ENCODE peak calls at places on chromosomes 6 and 20, in five cellular contexts. N, I, E, A and J are unnamed samples.

GRCh38 chr6:5398530-5398929 is 137.2 kb downstream of the FARS2 start:
- DNase-seq in N (no peak), I (no peak), E (peak; percentile 42), A (no peak), J (peak; percentile 74)

GRCh38 chr6:169450097-169450496 is 196.5 kb upstream of the THBS2 start:
- DNase-seq in N (no peak), I (no peak), E (peak; percentile 43), A (no peak), J (no peak)

GRCh38 chr20:25539742-25540201 is 45.6 kb downstream of the NINL start:
- DNase-seq in N (no peak), I (no peak), E (no peak), A (no peak), J (peak; percentile 38)

GRCh38 chr20:6651561-6651960 is 115.9 kb upstream of the BMP2 start:
- DNase-seq in N (no peak), I (no peak), E (no peak), A (no peak), J (no peak)

GRCh38 chr6:169723200-169723909 is 945 bp downstream of the PHF10 start:
- DNase-seq in N (peak; percentile 57), I (peak; percentile 87), E (peak; percentile 61), A (peak; percentile 69), J (peak; percentile 72)

GRCh38 chr20:23585808-23586734 is 17.8 kb upstream of the CST9L start:
- DNase-seq in N (no peak), I (no peak), E (no peak), A (peak; percentile 8), J (no peak)

GRCh38 chr6:6221829-6222535 is 98.5 kb downstream of the F13A1 start:
- DNase-seq in N (no peak), I (no peak), E (no peak), A (no peak), J (no peak)

GRCh38 chr6:154302111-154302752 is 54.4 kb downstream of the IPCEF1 start:
- DNase-seq in N (no peak), I (no peak), E (peak; percentile 90), A (no peak), J (peak; percentile 58)

GRCh38 chr6:111605100-111605748 is 454 bp downstream of the TRAF3IP2 start:
- DNase-seq in N (peak; percentile 82), I (peak; percentile 81), E (peak; percentile 88), A (peak; percentile 81), J (peak; percentile 97)

GRCh38 chr6:3748208-3748701 is 3.3 kb downstream of the PXDC1 start:
- DNase-seq in N (peak; percentile 79), I (peak; percentile 71), E (peak; percentile 77), A (peak; percentile 80), J (peak; percentile 78)

GRCh38 chr20:60395993-60396392 is 437.8 kb downstream of the CDH26 start:
- DNase-seq in N (no peak), I (no peak), E (no peak), A (no peak), J (no peak)

GRCh38 chr20:3239026-3239866 is at the start of gene SLC4A11:
- DNase-seq in N (peak; percentile 46), I (peak; percentile 71), E (peak; percentile 59), A (peak; percentile 45), J (peak; percentile 62)

GRCh38 chr20:39152742-39153141 is 190.6 kb downstream of the DHX35 start:
- DNase-seq in N (no peak), I (no peak), E (no peak), A (no peak), J (no peak)

GRCh38 chr6:145569140-145569539 is 166.2 kb downstream of the EPM2A start:
- DNase-seq in N (no peak), I (no peak), E (peak; percentile 31), A (no peak), J (no peak)

GRCh38 chr6:163324326-163324927 is 90.1 kb upstream of the QKI start:
- DNase-seq in N (no peak), I (no peak), E (no peak), A (no peak), J (no peak)

GRCh38 chr20:40813213-40813510 is 124.1 kb upstream of the MAFB start:
- DNase-seq in N (no peak), I (no peak), E (no peak), A (no peak), J (no peak)

GRCh38 chr6:97497713-97498331 is 214.8 kb upstream of the MMS22L start:
- DNase-seq in N (peak; percentile 57), I (peak; percentile 53), E (peak; percentile 77), A (peak; percentile 52), J (peak; percentile 78)

GRCh38 chr20:38763616-38764015 is 15.4 kb downstream of the ACTR5 start:
- DNase-seq in N (no peak), I (no peak), E (no peak), A (no peak), J (no peak)

GRCh38 chr20:37518606-37519507 is 2.2 kb upstream of the NNAT start:
- DNase-seq in N (no peak), I (peak; percentile 64), E (peak; percentile 64), A (peak; percentile 38), J (no peak)

GRCh38 chr6:155519339-155519738 is 63.7 kb upstream of the NOX3 start:
- DNase-seq in N (no peak), I (no peak), E (no peak), A (no peak), J (no peak)

GRCh38 chr6:45132059-45132458 is 196.1 kb upstream of the RUNX2 start:
- DNase-seq in N (no peak), I (no peak), E (peak; percentile 9), A (no peak), J (peak; percentile 69)

GRCh38 chr6:96014846-96015245 is 928 bp upstream of the FUT9 start:
- DNase-seq in N (no peak), I (no peak), E (no peak), A (no peak), J (no peak)

GRCh38 chr6:96013531-96013930 is 2.2 kb upstream of the FUT9 start:
- DNase-seq in N (no peak), I (no peak), E (no peak), A (no peak), J (no peak)

GRCh38 chr6:96015791-96016776 is at the start of gene FUT9:
- DNase-seq in N (no peak), I (no peak), E (no peak), A (no peak), J (no peak)

GRCh38 chr6:96016781-96017180 is 1.0 kb downstream of the FUT9 start:
- DNase-seq in N (no peak), I (no peak), E (no peak), A (no peak), J (no peak)

GRCh38 chr6:96015321-96015790 is 418 bp upstream of the FUT9 start:
- DNase-seq in N (no peak), I (no peak), E (peak; percentile 9), A (no peak), J (no peak)
- H3K4me3 ChIP-seq in N (no peak overlapping the region), I (no peak overlapping the region), E (peak overlapping the region; percentile 20), A (no peak overlapping the region), J (no peak overlapping the region)

GRCh38 chr20:63056236-63057132 is 49.7 kb upstream of the BHLHE23 start:
- DNase-seq in N (no peak), I (peak; percentile 16), E (no peak), A (no peak), J (peak; percentile 39)
- TF ChIP-seq CTCF in N (no peak), I (peak; percentile 93), E (peak; percentile 73), A (peak; percentile 78), J (peak; percentile 54)

DNA sequence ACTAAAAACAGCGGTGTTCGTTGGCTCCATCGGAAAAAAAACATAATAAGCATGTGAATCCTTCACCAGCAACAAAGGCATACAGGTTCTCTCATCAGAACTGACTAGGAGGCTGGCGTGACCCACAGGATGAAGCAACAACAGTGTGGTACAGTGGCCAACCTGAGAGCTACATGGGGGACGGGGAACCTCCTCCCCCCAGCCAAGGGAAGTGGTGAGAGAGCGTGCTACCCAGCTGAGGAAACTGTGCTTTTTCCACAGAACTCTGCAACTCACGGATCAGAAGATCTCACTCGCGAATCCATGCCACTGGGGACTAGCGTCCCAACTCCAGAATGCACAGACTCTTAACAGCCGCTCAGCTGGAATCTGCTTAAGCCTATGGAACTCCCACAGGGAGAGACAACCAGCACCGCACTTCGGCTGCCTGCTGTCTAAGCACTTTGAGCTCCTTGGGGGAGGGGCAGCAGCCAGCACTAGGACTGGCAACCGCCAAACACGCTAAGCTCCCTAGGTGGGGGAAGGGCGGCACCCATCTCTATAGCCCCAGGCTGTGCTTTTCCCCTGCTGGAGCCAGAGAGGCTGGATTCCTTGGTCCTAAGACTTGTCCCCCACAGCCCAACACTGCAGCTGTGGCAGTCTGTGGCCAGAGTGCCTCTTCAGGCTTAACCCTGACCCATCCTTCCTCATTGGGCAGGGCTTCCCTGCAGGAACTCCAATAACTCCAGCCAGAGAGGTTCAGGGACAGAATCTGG is 538.3 kb upstream of the BTBD3 start:
- DNase-seq in N (no peak), I (no peak), E (no peak), A (no peak), J (no peak)
- H3K4me3 ChIP-seq in N (no peak overlapping the region), I (no peak overlapping the region), E (no peak overlapping the region), A (no peak overlapping the region), J (no peak overlapping the region)

GRCh38 chr20:62434098-62434497 is 6.8 kb upstream of the RBBP8NL start:
- DNase-seq in N (no peak), I (peak; percentile 36), E (no peak), A (no peak), J (no peak)

GRCh38 chr20:62436692-62437091 is 9.4 kb upstream of the RBBP8NL start:
- DNase-seq in N (no peak), I (no peak), E (no peak), A (no peak), J (no peak)

GRCh38 chr20:62437430-62437829 is 10.1 kb upstream of the RBBP8NL start:
- DNase-seq in N (no peak), I (no peak), E (no peak), A (no peak), J (no peak)

GRCh38 chr20:62439218-62439617 is 11.9 kb upstream of the RBBP8NL start:
- DNase-seq in N (no peak), I (no peak), E (no peak), A (no peak), J (no peak)

DNA sequence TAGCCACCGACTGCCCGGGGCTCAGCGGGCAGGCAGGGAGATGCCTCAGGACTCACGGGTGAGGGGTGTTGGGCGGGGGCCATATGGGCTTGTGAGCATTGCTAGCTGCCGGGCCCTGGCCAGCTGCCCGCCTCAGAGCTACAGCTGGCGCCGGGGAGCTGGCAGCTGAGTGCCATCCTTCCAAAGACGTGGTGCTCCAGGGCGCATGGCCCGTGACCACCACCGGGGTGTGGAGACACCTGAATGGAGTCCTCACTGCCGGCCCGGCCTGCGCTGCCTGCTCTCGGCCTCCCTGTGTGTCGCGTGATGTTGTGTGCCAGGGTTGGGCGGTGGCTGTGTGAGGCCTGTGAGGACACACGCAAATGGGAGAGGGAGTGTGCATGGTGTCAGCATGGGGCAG is 10.6 kb upstream of the RBBP8NL start:
- DNase-seq in N (no peak), I (peak; percentile 26), E (no peak), A (no peak), J (no peak)
- TF ChIP-seq CTCF in N (no peak), I (no peak), E (no peak), A (no peak), J (no peak)

GRCh38 chr20:49415664-49416044 is 66.8 kb downstream of the KCNB1 start:
- DNase-seq in N (no peak), I (no peak), E (no peak), A (no peak), J (no peak)
- H3K4me3 ChIP-seq in N (no peak overlapping the region), I (no peak overlapping the region), E (no peak overlapping the region), A (no peak overlapping the region), J (no peak overlapping the region)

GRCh38 chr6:52522151-52522626 is 54.7 kb downstream of the TRAM2 start:
- DNase-seq in N (no peak), I (peak; percentile 61), E (peak; percentile 78), A (peak; percentile 86), J (peak; percentile 81)
- TF ChIP-seq CTCF in N (no peak), I (no peak), E (no peak), A (no peak), J (peak; percentile 12)